ENCODE peak calls at places on chromosomes 4 and X, in nine cellular contexts. B is left ventricle myocardium inferior, E is tibial artery, P is AG04449, O is endothelial cell of umbilical vein, D is HCT116, Y is heart right ventricle, V is NT2/D1, T is mammary epithelial cell. Q is an unnamed sample.

GRCh38 chrX:24117288-24117687 is 32.2 kb upstream of the ZFX start:
- DNase-seq in B (no peak), E (no peak), P (no peak), O (peak; percentile 37), D (no peak), Y (no peak), V (no peak), T (peak; percentile 37), Q (peak; percentile 46)

GRCh38 chr4:39353478-39354177 is 12.5 kb downstream of the RFC1 start:
- DNase-seq in B (no peak), E (no peak), P (no peak), O (peak; percentile 83), D (no peak), Y (no peak), V (no peak), T (peak; percentile 48), Q (no peak)

GRCh38 chrX:47664737-47665136 is 5.8 kb upstream of the UXT start:
- DNase-seq in B (no peak), E (no peak), P (no peak), O (no peak), D (no peak), Y (no peak), V (no peak), T (no peak), Q (no peak)

GRCh38 chr4:89836031-89836777 is 757 bp downstream of the SNCA start:
- DNase-seq in B (no peak), E (no peak), P (no peak), O (peak; percentile 42), D (no peak), Y (no peak), V (no peak), T (peak; percentile 47), Q (no peak)

GRCh38 chr4:101174679-101175078 is 172.6 kb downstream of the PPP3CA start:
- DNase-seq in B (no peak), E (no peak), P (no peak), O (no peak), D (no peak), Y (no peak), V (no peak), T (no peak), Q (no peak)

GRCh38 chr4:55086561-55086960 is 38.8 kb downstream of the KDR start:
- DNase-seq in B (no peak), E (no peak), P (no peak), O (no peak), D (no peak), Y (no peak), V (no peak), T (no peak), Q (no peak)

GRCh38 chr4:152778656-152779512 is 646 bp downstream of the TIGD4 start:
- DNase-seq in B (no peak), E (no peak), P (no peak), O (peak; percentile 34), D (no peak), Y (peak; percentile 19), V (no peak), T (peak; percentile 30), Q (no peak)

GRCh38 chrX:30060718-30061117 is 154.6 kb upstream of the MAGEB2 start:
- DNase-seq in B (no peak), E (no peak), P (no peak), O (peak; percentile 19), D (peak; percentile 6), Y (no peak), V (peak; percentile 5), T (peak; percentile 1), Q (no peak)

GRCh38 chrX:86210772-86211171 is 62.5 kb downstream of the DACH2 start:
- DNase-seq in B (no peak), E (no peak), P (no peak), O (no peak), D (no peak), Y (no peak), V (no peak), T (no peak), Q (no peak)

GRCh38 chrX:40374486-40374885 is 206.3 kb upstream of the ATP6AP2 start:
- DNase-seq in B (no peak), E (no peak), P (no peak), O (no peak), D (no peak), Y (no peak), V (no peak), T (no peak), Q (no peak)

GRCh38 chr4:151687021-151687640 is 73.7 kb downstream of the GATB start:
- DNase-seq in B (no peak), E (no peak), P (no peak), O (no peak), D (no peak), Y (no peak), V (no peak), T (no peak), Q (peak; percentile 39)

GRCh38 chr4:82998898-82999297 is 11.7 kb downstream of the LIN54 start:
- DNase-seq in B (no peak), E (no peak), P (no peak), O (no peak), D (no peak), Y (no peak), V (no peak), T (no peak), Q (no peak)

GRCh38 chr4:33171873-33172550 is 2451.8 kb downstream of the PCDH7 start:
- DNase-seq in B (no peak), E (no peak), P (no peak), O (no peak), D (no peak), Y (no peak), V (no peak), T (no peak), Q (no peak)

GRCh38 chrX:45261005-45261404 is 60.3 kb upstream of the DIPK2B start:
- DNase-seq in B (no peak), E (no peak), P (no peak), O (no peak), D (no peak), Y (no peak), V (peak; percentile 27), T (no peak), Q (no peak)

GRCh38 chr4:95563638-95564337 is 15.0 kb upstream of the UNC5C start:
- DNase-seq in B (no peak), E (no peak), P (no peak), O (no peak), D (no peak), Y (no peak), V (no peak), T (no peak), Q (no peak)

GRCh38 chr4:13592220-13592619 is 35.3 kb downstream of the BOD1L1 start:
- DNase-seq in B (no peak), E (no peak), P (no peak), O (no peak), D (no peak), Y (no peak), V (no peak), T (no peak), Q (no peak)

GRCh38 chr4:10578027-10578426 is 106.5 kb downstream of the CLNK start:
- DNase-seq in B (no peak), E (no peak), P (no peak), O (no peak), D (no peak), Y (no peak), V (no peak), T (no peak), Q (no peak)

GRCh38 chr4:8699063-8699385 is 106.5 kb downstream of the CPZ start:
- DNase-seq in B (no peak), E (no peak), P (no peak), O (no peak), D (no peak), Y (no peak), V (no peak), T (no peak), Q (no peak)

GRCh38 chrX:150575415-150575814 is 7.0 kb downstream of the MTM1 start:
- DNase-seq in B (no peak), E (no peak), P (no peak), O (no peak), D (peak; percentile 72), Y (no peak), V (no peak), T (peak; percentile 96), Q (peak; percentile 14)
- H3K4me3 ChIP-seq in B (no peak overlapping the region), E (no peak overlapping the region), P (no peak overlapping the region), O (no peak overlapping the region), D (peak overlapping the region; percentile 23), Y (no peak overlapping the region), V (no peak overlapping the region), T (no peak overlapping the region), Q (no peak overlapping the region)

DNA sequence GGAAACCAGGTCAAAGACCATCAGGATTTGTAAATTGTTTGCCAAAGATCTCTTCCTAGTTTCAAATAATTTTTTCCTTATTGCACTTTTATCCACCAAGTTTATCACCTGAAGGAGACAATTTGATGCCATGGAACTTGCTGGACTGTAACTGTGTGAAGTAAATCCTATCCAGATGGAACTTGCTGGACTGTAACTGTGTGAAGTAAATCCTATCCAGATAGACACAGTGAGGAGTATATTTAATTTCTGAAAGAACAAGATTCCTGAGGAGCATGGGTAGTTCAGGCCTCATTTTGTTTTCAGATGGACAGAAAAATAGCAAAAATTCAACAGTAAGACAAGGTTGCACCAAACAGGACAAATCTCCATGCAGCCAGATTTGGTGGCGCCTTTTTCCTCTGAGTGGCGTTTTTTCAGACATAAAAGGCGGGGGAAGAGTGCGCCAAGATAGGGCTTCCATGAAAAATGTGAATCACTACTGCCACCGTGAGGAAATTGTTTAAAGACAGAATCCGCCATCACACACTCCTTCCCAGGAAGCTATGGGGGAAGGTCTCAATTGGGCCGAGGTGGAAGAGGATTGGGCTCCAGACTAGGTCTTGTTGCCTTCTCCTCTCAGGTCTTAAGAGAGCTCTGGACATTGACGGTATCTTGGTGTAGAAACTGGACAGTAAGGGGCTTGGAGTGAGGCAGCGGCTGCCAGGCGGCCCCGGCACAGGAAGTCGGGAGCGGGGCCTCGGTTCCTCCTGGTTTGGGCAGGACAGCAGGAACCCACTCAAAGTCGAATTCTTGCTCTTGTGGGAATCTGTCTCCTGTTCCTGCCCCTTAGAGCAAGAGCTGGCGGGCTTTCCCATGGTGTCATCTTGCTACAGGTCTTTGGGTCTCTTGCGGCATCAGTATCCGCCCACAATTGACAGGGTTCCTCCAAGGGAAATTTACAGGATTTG is 234.7 kb downstream of the OR13H1 start:
- DNase-seq in B (no peak), E (no peak), P (no peak), O (no peak), D (no peak), Y (no peak), V (no peak), T (peak; percentile 70), Q (no peak)
- H3K4me3 ChIP-seq in B (no peak overlapping the region), E (no peak overlapping the region), P (no peak overlapping the region), O (no peak overlapping the region), D (no peak overlapping the region), Y (no peak overlapping the region), V (no peak overlapping the region), T (peak overlapping the region; percentile 36), Q (no peak overlapping the region)

DNA sequence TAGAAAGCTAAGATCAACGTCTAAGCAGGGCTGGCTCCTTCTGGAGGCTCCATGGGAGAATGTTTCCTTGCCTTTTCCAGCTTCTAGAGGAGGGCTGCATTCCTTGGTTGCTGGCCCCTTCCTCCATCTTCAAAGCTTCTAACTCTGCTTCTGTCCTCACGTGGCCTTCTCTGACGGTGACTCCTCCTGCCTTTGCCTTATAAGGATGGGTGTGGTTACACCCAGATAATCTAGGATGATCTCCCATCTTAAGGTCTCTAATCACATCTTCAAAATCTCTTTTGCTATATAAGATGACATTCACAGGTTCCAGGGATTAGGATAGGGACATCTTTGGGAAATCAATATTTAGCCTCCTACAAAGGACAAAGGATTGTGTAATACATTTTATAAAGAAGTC is 1.6 kb downstream of the CCNQ start:
- DNase-seq in B (no peak), E (no peak), P (no peak), O (no peak), D (no peak), Y (no peak), V (no peak), T (no peak), Q (no peak)
- H3K4me3 ChIP-seq in B (peak overlapping the region; percentile 82), E (no peak overlapping the region), P (peak overlapping the region; percentile 69), O (no peak overlapping the region), D (peak overlapping the region; percentile 66), Y (no peak overlapping the region), V (no peak overlapping the region), T (no peak overlapping the region), Q (no peak overlapping the region)

GRCh38 chr4:113587640-113588275 is 173.8 kb downstream of the CAMK2D start:
- DNase-seq in B (no peak), E (no peak), P (no peak), O (no peak), D (no peak), Y (no peak), V (no peak), T (no peak), Q (no peak)
- H3K4me3 ChIP-seq in B (no peak overlapping the region), E (no peak overlapping the region), P (no peak overlapping the region), O (no peak overlapping the region), D (no peak overlapping the region), Y (no peak overlapping the region), V (no peak overlapping the region), T (no peak overlapping the region), Q (no peak overlapping the region)